ENCODE peak calls at places on chromosomes 16 and 17, in four cellular contexts. One of them, this sample, is unnamed.

GRCh38 chr17:81095608-81095888 is 60.6 kb downstream of the BAIAP2 start:
- DNase-seq in K562: no peak
- DNase-seq in HepG2: no peak
- DNase-seq in SK-N-SH: no peak
- DNase-seq in this sample: no peak

GRCh38 chr16:77585852-77586251 is 136.5 kb upstream of the NUDT7 start:
- DNase-seq in K562: no peak
- DNase-seq in HepG2: no peak
- DNase-seq in SK-N-SH: no peak
- DNase-seq in this sample: no peak

GRCh38 chr17:40309938-40310510 is 1.0 kb downstream of the RARA start:
- DNase-seq in K562: no peak
- DNase-seq in HepG2: no peak
- DNase-seq in SK-N-SH: peak
- DNase-seq in this sample: no peak

GRCh38 chr17:78129385-78130079 is 977 bp upstream of the TMC6 start:
- DNase-seq in K562: no peak
- DNase-seq in HepG2: no peak
- DNase-seq in SK-N-SH: no peak
- DNase-seq in this sample: no peak

GRCh38 chr17:16997514-16998429 is 25.9 kb upstream of the TNFRSF13B start:
- DNase-seq in K562: no peak
- DNase-seq in HepG2: no peak
- DNase-seq in SK-N-SH: peak
- DNase-seq in this sample: no peak

GRCh38 chr17:49779730-49780220 is 8.7 kb upstream of the KAT7 start:
- DNase-seq in K562: peak
- DNase-seq in HepG2: peak
- DNase-seq in SK-N-SH: peak
- DNase-seq in this sample: no peak

GRCh38 chr17:70080541-70081347 is 5.7 kb downstream of the KCNJ16 start:
- DNase-seq in K562: no peak
- DNase-seq in HepG2: no peak
- DNase-seq in SK-N-SH: no peak
- DNase-seq in this sample: no peak

GRCh38 chr16:87033021-87033471 is 284.1 kb downstream of the C16orf95 start:
- DNase-seq in K562: no peak
- DNase-seq in HepG2: no peak
- DNase-seq in SK-N-SH: no peak
- DNase-seq in this sample: no peak

GRCh38 chr16:21169249-21169981 is 10.9 kb downstream of the LDAF1 start:
- DNase-seq in K562: no peak
- DNase-seq in HepG2: no peak
- DNase-seq in SK-N-SH: no peak
- DNase-seq in this sample: no peak

GRCh38 chr17:5413682-5414081 is 5.8 kb downstream of the NUP88 start:
- DNase-seq in K562: no peak
- DNase-seq in HepG2: no peak
- DNase-seq in SK-N-SH: no peak
- DNase-seq in this sample: no peak

GRCh38 chr16:58727796-58728568 is 6.1 kb downstream of the GOT2 start:
- DNase-seq in K562: no peak
- DNase-seq in HepG2: no peak
- DNase-seq in SK-N-SH: no peak
- DNase-seq in this sample: no peak

GRCh38 chr17:68961204-68961893 is 6.2 kb upstream of the ABCA8 start:
- DNase-seq in K562: no peak
- DNase-seq in HepG2: no peak
- DNase-seq in SK-N-SH: no peak
- DNase-seq in this sample: no peak

GRCh38 chr16:30068750-30069574 is 3.4 kb downstream of the ALDOA start:
- DNase-seq in K562: no peak
- DNase-seq in HepG2: peak
- DNase-seq in SK-N-SH: peak
- DNase-seq in this sample: peak

GRCh38 chr16:72836985-72837384 is 210.9 kb downstream of the ZFHX3 start:
- DNase-seq in K562: no peak
- DNase-seq in HepG2: peak
- DNase-seq in SK-N-SH: no peak
- DNase-seq in this sample: peak

GRCh38 chr16:64469906-64470702 is 651.8 kb downstream of the CDH11 start:
- DNase-seq in K562: no peak
- DNase-seq in HepG2: no peak
- DNase-seq in SK-N-SH: no peak
- DNase-seq in this sample: no peak

GRCh38 chr17:39563476-39563875 is 44.2 kb downstream of the NEUROD2 start:
- DNase-seq in K562: no peak
- DNase-seq in HepG2: no peak
- DNase-seq in SK-N-SH: peak
- DNase-seq in this sample: peak

GRCh38 chr17:68302666-68303065 is 11.4 kb downstream of the ARSG start:
- DNase-seq in K562: no peak
- DNase-seq in HepG2: no peak
- DNase-seq in SK-N-SH: no peak
- DNase-seq in this sample: no peak

GRCh38 chr17:83183150-83183820 is 103.9 kb downstream of the METRNL start:
- DNase-seq in K562: no peak
- DNase-seq in HepG2: no peak
- DNase-seq in SK-N-SH: no peak
- DNase-seq in this sample: peak

GRCh38 chr17:66551839-66552238 is 249.4 kb downstream of the PRKCA start:
- DNase-seq in K562: no peak
- DNase-seq in HepG2: no peak
- DNase-seq in SK-N-SH: no peak
- DNase-seq in this sample: no peak
- TF ChIP-seq FOXJ3 in K562: no peak
- TF ChIP-seq FOXJ3 in HepG2: no peak
- TF ChIP-seq FOXJ3 in SK-N-SH: no peak
- TF ChIP-seq FOXJ3 in this sample: no peak

GRCh38 chr17:37111329-37111728 is 162.6 kb downstream of the AATF start:
- DNase-seq in K562: no peak
- DNase-seq in HepG2: no peak
- DNase-seq in SK-N-SH: no peak
- DNase-seq in this sample: no peak

GRCh38 chr17:37110816-37111215 is 162.1 kb downstream of the AATF start:
- DNase-seq in K562: no peak
- DNase-seq in HepG2: no peak
- DNase-seq in SK-N-SH: no peak
- DNase-seq in this sample: no peak

GRCh38 chr17:37107406-37108083 is 158.8 kb downstream of the AATF start:
- DNase-seq in K562: no peak
- DNase-seq in HepG2: no peak
- DNase-seq in SK-N-SH: peak
- DNase-seq in this sample: no peak

GRCh38 chr17:37106049-37106448 is 157.3 kb downstream of the AATF start:
- DNase-seq in K562: no peak
- DNase-seq in HepG2: no peak
- DNase-seq in SK-N-SH: no peak
- DNase-seq in this sample: no peak

DNA sequence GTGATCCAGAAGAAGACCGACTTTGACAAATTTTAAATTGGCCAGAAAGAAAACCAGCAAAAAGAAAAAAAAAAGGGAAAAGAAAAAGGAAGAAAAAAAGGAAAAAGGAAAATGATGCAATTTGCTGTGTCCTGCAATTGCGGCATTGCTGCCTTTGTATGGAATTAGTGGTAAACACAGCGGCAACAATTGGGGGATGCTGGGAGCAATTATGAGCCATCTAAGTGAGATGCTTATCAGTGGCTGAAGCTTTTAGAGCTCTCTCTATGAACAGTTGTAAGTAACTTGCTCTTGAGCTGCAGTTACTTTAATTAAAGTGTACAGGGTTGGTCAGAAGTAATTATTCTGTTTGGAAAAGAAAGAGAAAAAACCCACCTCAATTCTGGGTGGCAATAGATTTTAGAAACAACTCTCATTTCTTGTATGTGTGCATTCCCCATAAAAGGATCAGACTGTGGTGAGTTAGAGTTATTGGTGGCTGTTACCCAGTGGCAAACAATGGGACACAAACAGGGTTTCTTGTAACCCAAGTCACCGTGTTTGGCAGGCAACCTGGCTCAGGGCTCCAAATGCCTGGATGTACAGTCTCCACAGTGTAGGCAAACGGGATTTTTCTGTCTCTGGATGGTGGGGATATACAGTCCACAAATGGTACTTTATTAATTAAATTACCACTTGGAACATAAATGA is 161.4 kb downstream of the AATF start:
- DNase-seq in K562: no peak
- DNase-seq in HepG2: no peak
- DNase-seq in SK-N-SH: peak
- DNase-seq in this sample: no peak
- TF ChIP-seq MAX in K562: no peak
- TF ChIP-seq MAX in HepG2: no peak
- TF ChIP-seq MAX in SK-N-SH: no peak
- TF ChIP-seq MAX in this sample: no peak

GRCh38 chr17:42436401-42436800 is 13.3 kb upstream of the CAVIN1 start:
- DNase-seq in K562: peak
- DNase-seq in HepG2: peak
- DNase-seq in SK-N-SH: no peak
- DNase-seq in this sample: no peak

GRCh38 chr17:42441717-42442565 is 16.7 kb upstream of the ATP6V0A1 start:
- DNase-seq in K562: no peak
- DNase-seq in HepG2: peak
- DNase-seq in SK-N-SH: no peak
- DNase-seq in this sample: no peak

GRCh38 chr17:42438600-42439567 is 15.8 kb upstream of the CAVIN1 start:
- DNase-seq in K562: no peak
- DNase-seq in HepG2: peak
- DNase-seq in SK-N-SH: no peak
- DNase-seq in this sample: peak
- TF ChIP-seq FOXJ3 in K562: no peak
- TF ChIP-seq FOXJ3 in HepG2: no peak
- TF ChIP-seq FOXJ3 in SK-N-SH: no peak
- TF ChIP-seq FOXJ3 in this sample: no peak

DNA sequence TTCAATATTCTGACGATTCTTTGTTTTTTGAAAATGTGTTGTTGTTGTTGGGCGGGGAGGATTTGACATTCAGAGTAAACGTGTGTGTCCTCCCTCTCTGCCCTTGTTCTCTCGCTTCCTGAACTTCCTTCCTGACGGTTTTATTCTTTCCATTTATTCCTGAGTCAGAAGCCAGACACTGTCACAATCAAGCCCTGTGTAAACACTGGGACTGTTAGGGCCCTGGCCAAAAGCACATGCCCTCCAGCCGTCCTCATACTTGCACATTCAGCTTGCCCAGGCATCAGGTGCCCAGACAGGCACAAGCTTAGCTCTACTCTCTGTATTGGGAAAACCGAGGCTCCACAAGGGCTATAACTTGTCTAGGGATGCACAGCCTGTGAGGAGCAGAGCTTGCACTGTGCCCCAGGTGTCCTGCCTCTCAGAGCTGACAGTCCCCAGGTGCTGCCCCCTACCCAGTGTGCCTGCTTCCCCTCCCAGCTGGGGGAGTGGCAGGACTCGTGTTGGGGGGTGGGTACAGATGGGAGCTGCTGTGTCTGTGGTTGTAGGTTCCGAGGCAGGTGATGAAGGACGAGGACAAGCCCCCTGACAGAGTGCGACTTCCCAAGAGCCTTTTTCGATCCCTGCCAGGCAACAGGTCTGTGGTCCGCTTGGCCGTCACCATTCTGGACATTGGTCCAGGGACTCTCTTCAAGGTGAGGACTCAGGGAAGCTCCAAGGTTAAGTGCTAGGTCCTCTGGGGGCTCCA is 9.7 kb downstream of the ADGRG3 start:
- DNase-seq in K562: no peak
- DNase-seq in HepG2: peak
- DNase-seq in SK-N-SH: no peak
- DNase-seq in this sample: no peak
- TF ChIP-seq MAX in K562: no peak
- TF ChIP-seq MAX in HepG2: no peak
- TF ChIP-seq MAX in SK-N-SH: no peak
- TF ChIP-seq MAX in this sample: no peak

GRCh38 chr16:69285240-69285639 is 25.9 kb upstream of the VPS4A start:
- DNase-seq in K562: no peak
- DNase-seq in HepG2: no peak
- DNase-seq in SK-N-SH: no peak
- DNase-seq in this sample: no peak

GRCh38 chr16:69283851-69284250 is 27.3 kb upstream of the VPS4A start:
- DNase-seq in K562: no peak
- DNase-seq in HepG2: peak
- DNase-seq in SK-N-SH: no peak
- DNase-seq in this sample: no peak

DNA sequence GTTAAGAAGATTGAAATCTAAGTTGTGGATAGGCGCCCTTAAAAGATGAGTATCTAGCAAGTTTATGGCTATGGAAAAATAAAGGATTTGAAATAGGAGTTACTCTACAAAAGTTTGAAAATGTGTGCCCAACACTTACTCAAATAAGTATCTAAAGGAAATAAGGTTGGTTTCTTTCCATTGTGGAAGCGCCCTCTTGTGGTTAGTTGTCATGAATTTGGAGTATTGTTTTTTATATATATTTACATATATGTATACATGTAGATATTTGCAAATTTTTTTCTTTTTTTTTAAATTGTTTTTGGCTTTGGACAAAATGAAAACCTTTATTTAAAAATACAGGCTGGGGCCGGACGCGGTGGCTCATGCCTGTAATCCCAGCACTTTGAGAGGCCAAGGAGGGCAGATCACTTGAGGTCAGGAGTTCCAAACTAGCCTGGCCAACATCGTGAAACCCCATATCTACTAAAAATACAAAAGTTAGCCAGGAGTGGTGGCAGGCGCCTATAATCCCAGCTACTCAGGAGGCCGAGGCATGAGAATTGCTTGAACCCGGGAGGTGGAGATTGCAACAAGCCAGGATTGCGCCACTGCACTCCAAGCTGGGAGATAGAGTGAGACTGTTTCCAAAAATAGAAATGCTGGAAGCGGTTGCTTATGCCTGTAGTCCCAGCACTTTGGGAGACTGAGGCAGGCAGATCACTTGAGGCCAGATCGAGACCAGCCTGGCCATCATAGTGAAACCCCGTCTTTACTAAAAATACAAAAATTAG is 24.0 kb upstream of the VPS4A start:
- DNase-seq in K562: peak
- DNase-seq in HepG2: peak
- DNase-seq in SK-N-SH: peak
- DNase-seq in this sample: no peak
- TF ChIP-seq FOXJ3 in K562: no peak
- TF ChIP-seq FOXJ3 in HepG2: no peak
- TF ChIP-seq FOXJ3 in SK-N-SH: no peak
- TF ChIP-seq FOXJ3 in this sample: no peak

DNA sequence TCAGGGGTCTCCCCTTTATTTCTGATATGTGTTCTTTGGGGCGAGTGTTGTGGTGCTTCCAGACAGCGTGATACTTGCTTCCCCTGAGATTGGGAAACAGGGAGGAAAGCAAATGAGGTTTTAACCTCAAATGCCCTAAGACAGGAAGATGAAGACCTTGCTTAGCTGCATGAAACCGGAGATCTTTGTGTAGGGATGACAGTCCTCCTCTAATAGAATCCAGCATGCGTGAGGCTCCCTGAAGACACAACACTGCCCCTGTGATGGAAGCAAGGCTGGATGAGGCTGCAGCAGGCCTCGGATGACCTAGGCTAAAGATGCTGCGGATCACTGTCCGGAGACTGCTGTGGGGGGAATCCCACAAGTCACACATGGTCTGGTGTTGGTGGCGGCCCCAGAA is 491.0 kb downstream of the CDH13 start:
- DNase-seq in K562: no peak
- DNase-seq in HepG2: no peak
- DNase-seq in SK-N-SH: no peak
- DNase-seq in this sample: no peak
- TF ChIP-seq MAX in K562: no peak
- TF ChIP-seq MAX in HepG2: no peak
- TF ChIP-seq MAX in SK-N-SH: no peak
- TF ChIP-seq MAX in this sample: no peak